ENCODE peak calls at places on chromosome 17, in ten cellular contexts. P, Z, Q, D, V, C, N, T, Y and U are unnamed samples. For H3K4me1 and H3K27me3, the result is how much of the 10 kb centered on the place peaks cover.

GRCh38 chr17:1365445-1366039 is 34.5 kb downstream of the YWHAE start:
- DNase-seq in C (peak), T (peak), N (peak), V (no peak), Z (no peak), P (peak), Y (peak), Q (no peak), D (peak), U (peak)

GRCh38 chr17:3857261-3858105 is 11.4 kb upstream of the NCBP3 start:
- DNase-seq in D (no peak), Y (no peak), T (no peak), Z (no peak), C (no peak), V (no peak), N (no peak), P (no peak), Q (no peak), U (no peak)

GRCh38 chr17:78133179-78133951 is 2.8 kb downstream of the TMC8 start:
- DNase-seq in P (no peak), Z (no peak), V (no peak), N (no peak), D (no peak), Y (no peak), T (no peak), C (no peak), Q (no peak), U (no peak)

GRCh38 chr17:81483862-81484194 is 28.8 kb downstream of the ACTG1 start:
- DNase-seq in P (no peak), Y (no peak), C (no peak), Z (no peak), D (no peak), V (no peak), T (no peak), Q (no peak), N (no peak), U (no peak)

GRCh38 chr17:42818379-42818778 is 5.7 kb downstream of the BECN1 start:
- DNase-seq in T (no peak), V (no peak), Y (no peak), Q (no peak), D (no peak), P (no peak), N (no peak), C (peak), Z (no peak), U (no peak)

GRCh38 chr17:3890082-3890892 is 2.6 kb downstream of the CAMKK1 start:
- DNase-seq in T (no peak), N (peak), Q (peak), D (peak), V (no peak), P (peak), C (peak), Z (peak), Y (no peak), U (peak)

GRCh38 chr17:13353590-13353989 is 248.1 kb downstream of the HS3ST3A1 start:
- DNase-seq in Z (peak), V (peak), C (peak), P (no peak), Q (peak), Y (no peak), D (no peak), T (no peak), N (no peak), U (no peak)

GRCh38 chr17:74759243-74759801 is 10.9 kb downstream of the NHERF1 start:
- DNase-seq in D (no peak), Q (no peak), T (peak), Y (no peak), Z (no peak), N (no peak), V (no peak), C (no peak), P (no peak), U (no peak)

GRCh38 chr17:69518951-69519350 is 104.5 kb downstream of the MAP2K6 start:
- DNase-seq in T (no peak), Z (no peak), Y (no peak), P (no peak), Q (no peak), V (no peak), D (no peak), C (no peak), N (peak), U (no peak)

GRCh38 chr17:55162556-55162946 is 102.2 kb upstream of the HLF start:
- DNase-seq in C (no peak), P (no peak), N (no peak), T (no peak), V (no peak), Y (no peak), Z (no peak), Q (no peak), D (no peak), U (no peak)

GRCh38 chr17:41667280-41668008 is 21.2 kb upstream of the EIF1 start:
- DNase-seq in Y (no peak), N (no peak), P (no peak), Q (no peak), Z (no peak), T (no peak), C (no peak), V (peak), D (no peak), U (no peak)

GRCh38 chr17:80475949-80476876 is at the start of gene NPTX1:
- DNase-seq in Y (no peak), V (no peak), N (peak), Q (no peak), Z (no peak), C (no peak), P (no peak), D (no peak), T (peak), U (no peak)

GRCh38 chr17:14302421-14303099 is 1.7 kb downstream of the HS3ST3B1 start:
- DNase-seq in T (peak), P (peak), D (peak), Y (no peak), Q (peak), V (peak), C (peak), N (peak), Z (peak), U (peak)

GRCh38 chr17:78903101-78903779 is at the start of gene CEP295NL:
- DNase-seq in Z (no peak), D (no peak), Y (no peak), Q (no peak), V (no peak), P (no peak), T (peak), N (no peak), C (no peak), U (no peak)

GRCh38 chr17:30236807-30237206 is 1.3 kb upstream of the SLC6A4 start:
- DNase-seq in Y (no peak), Q (peak), C (peak), Z (peak), P (peak), N (peak), D (no peak), T (peak), V (peak), U (peak)

GRCh38 chr17:4098516-4099209 is 44.2 kb downstream of the ZZEF1 start:
- DNase-seq in D (no peak), C (no peak), N (peak), Z (no peak), V (no peak), Q (no peak), T (no peak), Y (no peak), P (no peak), U (no peak)

DNA sequence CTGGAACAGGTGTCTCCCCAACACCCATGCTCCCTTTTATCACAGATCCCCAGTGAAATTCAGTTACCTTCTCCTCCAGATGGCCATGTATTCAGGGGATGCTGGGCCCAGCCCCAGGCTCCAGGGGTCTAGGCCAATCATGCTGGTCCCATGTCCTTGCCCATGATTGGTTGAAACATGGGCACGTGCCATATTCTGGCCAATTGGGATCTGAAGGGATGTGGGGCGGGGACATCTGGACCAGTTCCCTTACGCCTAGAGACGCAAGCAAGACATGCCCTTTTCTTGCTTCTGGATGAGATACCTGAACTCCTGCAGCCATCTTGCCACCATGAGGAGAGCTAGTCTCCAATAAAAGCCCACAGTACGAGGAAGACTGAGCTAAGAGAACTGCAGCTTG is 31.0 kb upstream of the ST6GALNAC1 start:
- DNase-seq in T (no peak), V (no peak), Z (no peak), Q (no peak), Y (no peak), D (no peak), N (no peak), P (no peak), C (no peak), U (no peak)
- H3K4me1 ChIP-seq in T (under half), V (under half), Z (under half), Q (under half), Y (under half), D (under half), N (under half), P (under half), C (under half), U (under half)

GRCh38 chr17:34364741-34365140 is 1.7 kb upstream of the CCL1 start:
- DNase-seq in N (no peak), C (no peak), Q (no peak), D (no peak), P (no peak), V (no peak), T (no peak), Y (no peak), Z (no peak), U (no peak)
- H3K27me3 ChIP-seq in N (under half), C (under half), Q (under half), D (under half), P (under half), V (under half), T (under half), Y (under half), Z (half or more), U (under half)

GRCh38 chr17:57441270-57441600 is 184.9 kb downstream of the MSI2 start:
- DNase-seq in N (no peak), P (no peak), Y (no peak), C (no peak), T (no peak), Q (no peak), Z (no peak), D (no peak), V (no peak), U (no peak)

GRCh38 chr17:57440522-57441269 is 184.4 kb downstream of the MSI2 start:
- DNase-seq in T (no peak), C (peak), N (peak), Q (peak), V (peak), D (peak), Y (peak), P (peak), Z (peak), U (peak)

GRCh38 chr17:57442914-57443571 is 186.7 kb downstream of the MSI2 start:
- DNase-seq in C (peak), D (peak), P (no peak), N (peak), Z (peak), Y (no peak), V (no peak), Q (peak), T (no peak), U (peak)

GRCh38 chr17:57443781-57444180 is 187.5 kb downstream of the MSI2 start:
- DNase-seq in T (no peak), Q (no peak), V (no peak), Y (no peak), Z (no peak), C (no peak), N (no peak), D (no peak), P (no peak), U (no peak)

GRCh38 chr17:57442401-57442823 is 186.1 kb downstream of the MSI2 start:
- DNase-seq in V (no peak), T (no peak), Z (no peak), Q (no peak), N (no peak), P (no peak), Y (no peak), D (no peak), C (peak), U (no peak)
- H3K4me1 ChIP-seq in V (under half), T (under half), Z (half or more), Q (under half), N (under half), P (under half), Y (half or more), D (under half), C (half or more), U (under half)

DNA sequence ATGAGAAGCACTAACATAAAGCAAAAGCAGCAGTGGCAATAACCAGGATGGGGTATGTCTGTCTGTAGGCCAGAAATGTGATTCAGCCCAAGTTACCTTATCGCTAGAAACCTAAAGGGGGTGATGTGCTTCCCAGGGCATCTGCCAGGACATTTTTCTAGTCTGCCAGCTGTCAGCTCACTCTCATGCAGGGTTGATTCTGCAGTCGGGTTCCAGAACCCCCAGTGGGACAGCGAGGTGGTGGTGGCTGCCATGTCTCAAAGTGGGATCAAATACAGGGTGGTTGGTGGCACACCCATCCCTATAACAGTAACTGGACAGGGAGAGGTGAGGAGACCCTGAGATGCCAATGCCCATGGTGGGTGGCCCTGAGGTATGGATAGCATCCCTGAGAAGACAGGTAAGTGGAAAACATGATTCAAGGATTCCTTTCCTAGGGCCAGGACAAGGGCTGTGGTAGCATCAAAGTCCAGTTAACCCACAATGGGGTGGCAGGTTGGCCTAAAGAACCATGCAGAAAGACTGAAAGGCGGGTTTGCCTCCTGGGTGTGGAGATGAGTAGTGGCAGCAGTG is 84.3 kb downstream of the TNFRSF13B start:
- DNase-seq in V (no peak), T (no peak), P (no peak), Y (no peak), N (no peak), C (no peak), D (no peak), Z (no peak), Q (no peak), U (no peak)
- H3K27me3 ChIP-seq in V (under half), T (under half), P (under half), Y (under half), N (under half), C (under half), D (under half), Z (under half), Q (under half), U (under half)

GRCh38 chr17:17204041-17204591 is 2.0 kb downstream of the PLD6 start:
- DNase-seq in P (no peak), D (peak), T (no peak), Q (peak), V (no peak), N (no peak), Z (peak), Y (no peak), C (no peak), U (no peak)
- H3K4me1 ChIP-seq in P (under half), D (under half), T (under half), Q (under half), V (under half), N (under half), Z (half or more), Y (under half), C (under half), U (under half)

GRCh38 chr17:44310188-44310587 is 1.8 kb downstream of the RUNDC3A start:
- DNase-seq in V (no peak), N (no peak), Z (no peak), C (no peak), Q (no peak), T (no peak), P (no peak), D (no peak), Y (no peak), U (no peak)

GRCh38 chr17:44308320-44308818 is at the start of gene RUNDC3A:
- DNase-seq in P (peak), C (peak), Y (no peak), Z (peak), T (peak), V (peak), N (peak), Q (peak), D (peak), U (peak)

GRCh38 chr17:44308865-44309264 is 464 bp downstream of the RUNDC3A start:
- DNase-seq in D (no peak), T (no peak), V (no peak), C (no peak), Y (no peak), P (no peak), Q (no peak), Z (no peak), N (no peak), U (no peak)

GRCh38 chr17:44310612-44311376 is 2.4 kb downstream of the RUNDC3A start:
- DNase-seq in D (no peak), V (no peak), T (no peak), Y (no peak), N (no peak), C (no peak), Z (no peak), Q (no peak), P (no peak), U (no peak)

DNA sequence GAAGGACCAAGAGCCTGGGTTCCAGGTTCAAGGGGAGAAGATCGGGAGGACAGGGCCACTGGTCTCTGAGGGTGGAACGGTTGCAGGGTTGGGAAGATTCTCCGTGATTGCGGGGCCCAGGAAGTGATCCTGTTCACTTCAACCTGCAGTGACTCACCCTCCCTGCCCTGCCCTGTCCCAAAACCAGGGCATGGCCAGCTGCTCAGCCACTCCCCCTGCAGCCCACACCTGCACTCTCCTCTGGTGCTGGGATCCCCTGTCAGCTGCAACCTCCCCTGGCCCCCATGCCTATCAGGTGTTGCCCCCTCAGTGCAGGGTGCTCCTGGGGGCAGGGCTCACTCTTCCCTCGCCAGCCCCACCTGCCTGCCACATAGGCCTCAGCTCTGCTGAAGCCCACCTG is 1.1 kb downstream of the RUNDC3A start:
- DNase-seq in Z (no peak), N (no peak), V (no peak), P (no peak), Y (no peak), T (no peak), C (no peak), D (no peak), Q (no peak), U (peak)
- H3K27me3 ChIP-seq in Z (half or more), N (under half), V (under half), P (half or more), Y (under half), T (under half), C (under half), D (under half), Q (under half), U (under half)

GRCh38 chr17:19002805-19003542 is 1.6 kb downstream of the FAM83G start:
- DNase-seq in Z (no peak), Y (no peak), C (peak), T (no peak), Q (no peak), V (no peak), P (no peak), N (no peak), D (no peak), U (peak)
- H3K4me1 ChIP-seq in Z (under half), Y (under half), C (under half), T (under half), Q (under half), V (under half), P (under half), N (under half), D (under half), U (half or more)

GRCh38 chr17:72614871-72615626 is 477.4 kb downstream of the SLC39A11 start:
- DNase-seq in C (peak), Y (no peak), Q (no peak), P (no peak), Z (no peak), V (no peak), D (peak), N (no peak), T (peak), U (peak)
- H3K27me3 ChIP-seq in C (under half), Y (under half), Q (half or more), P (under half), Z (half or more), V (under half), D (under half), N (under half), T (under half), U (under half)